ENCODE peak calls at places on chromosomes 7 and 10, in six cellular contexts. M is activated T-helper 1 cell treated with Interleukin-2 at 50 U/mL for 16 hours; A is NCI-H1105; P is SK-MEL-5; K is substantia nigra; C is stimulated activated CD4-positive, alpha-beta T cell treated with anti-CD3 and anti-CD28 coated beads, Interleukin-4, amount 100 ng/mL, for 48 hours. F is an unnamed sample.

GRCh38 chr7:89914673-89915072 is 239.6 kb upstream of the STEAP1 start:
- DNase-seq in A (no peak), C (no peak), M (no peak), P (no peak), K (no peak), F (no peak)

GRCh38 chr7:42236266-42237161 is 495 bp downstream of the GLI3 start:
- DNase-seq in A (no peak), P (peak), K (peak), C (no peak), M (no peak), F (peak)

GRCh38 chr7:137579913-137580640 is 236.5 kb upstream of the PTN start:
- DNase-seq in K (no peak), A (no peak), M (no peak), P (peak), C (no peak), F (no peak)

GRCh38 chr10:5094265-5095205 is at the start of gene AKR1C3:
- DNase-seq in C (no peak), K (no peak), P (peak), A (no peak), M (no peak), F (no peak)

GRCh38 chr7:14978687-14979086 is 76.1 kb upstream of the DGKB start:
- DNase-seq in A (no peak), C (no peak), M (no peak), K (no peak), P (no peak), F (no peak)

GRCh38 chr7:20280475-20281351 is 50.0 kb upstream of the ITGB8 start:
- DNase-seq in P (no peak), A (no peak), M (no peak), C (no peak), K (no peak), F (no peak)

GRCh38 chr10:118333871-118334270 is 8.3 kb downstream of the FAM204A start:
- DNase-seq in M (no peak), A (no peak), K (no peak), P (no peak), C (no peak), F (no peak)

GRCh38 chr10:33376976-33377657 is 42.6 kb upstream of the NRP1 start:
- DNase-seq in K (no peak), A (no peak), C (no peak), M (no peak), P (no peak), F (no peak)

GRCh38 chr7:6284461-6285360 is 12.3 kb upstream of the CYTH3 start:
- DNase-seq in A (no peak), K (no peak), C (no peak), P (no peak), M (no peak), F (no peak)

GRCh38 chr10:129547583-129547982 is 80.5 kb downstream of the MGMT start:
- DNase-seq in P (no peak), M (no peak), A (no peak), K (no peak), C (no peak), F (no peak)

GRCh38 chr7:25262586-25262985 is 34.3 kb upstream of the NPVF start:
- DNase-seq in C (no peak), K (no peak), P (no peak), A (no peak), M (no peak), F (no peak)

GRCh38 chr10:13942030-13942429 is 355.3 kb downstream of the PRPF18 start:
- DNase-seq in C (no peak), K (no peak), A (no peak), M (no peak), P (no peak), F (no peak)

GRCh38 chr7:20785211-20786048 is 1.3 kb downstream of the SP8 start:
- DNase-seq in P (peak), C (no peak), A (peak), M (no peak), K (no peak), F (no peak)

GRCh38 chr10:125160856-125161569 is 650 bp upstream of the CTBP2 start:
- DNase-seq in P (peak), K (peak), M (no peak), C (no peak), A (no peak), F (peak)

GRCh38 chr7:135670179-135670578 is 7.9 kb downstream of the STMP1 start:
- DNase-seq in P (peak), M (no peak), A (no peak), C (no peak), K (no peak), F (no peak)

GRCh38 chr7:129495987-129496386 is 6.3 kb upstream of the SMKR1 start:
- DNase-seq in A (no peak), M (no peak), C (no peak), P (no peak), K (no peak), F (no peak)

GRCh38 chr7:158272509-158273137 is 315.0 kb downstream of the PTPRN2 start:
- DNase-seq in A (no peak), M (no peak), P (no peak), C (no peak), K (no peak), F (no peak)

GRCh38 chr10:10798021-10798420 is 219.7 kb upstream of the CELF2 start:
- DNase-seq in A (no peak), K (no peak), P (no peak), C (no peak), M (no peak), F (peak)

GRCh38 chr7:96831446-96831845 is 121.8 kb upstream of the SEM1 start:
- DNase-seq in K (no peak), A (no peak), C (no peak), P (no peak), M (no peak), F (no peak)

GRCh38 chr7:134013249-134013648 is 113.9 kb upstream of the LRGUK start:
- DNase-seq in K (no peak), P (no peak), C (no peak), A (no peak), M (no peak), F (no peak)

GRCh38 chr10:62454696-62455451 is 80.7 kb downstream of the ZNF365 start:
- DNase-seq in K (no peak), C (no peak), P (no peak), A (no peak), M (no peak), F (no peak)

GRCh38 chr7:76077435-76077834 is 29.5 kb downstream of the MDH2 start:
- DNase-seq in A (no peak), M (no peak), K (no peak), P (no peak), C (no peak), F (no peak)

GRCh38 chr7:139673230-139673629 is 104.6 kb downstream of the HIPK2 start:
- DNase-seq in A (no peak), C (no peak), P (no peak), M (no peak), K (no peak), F (no peak)

GRCh38 chr7:138004046-138004445 is 2.2 kb upstream of the CREB3L2 start:
- DNase-seq in C (no peak), A (no peak), K (no peak), P (no peak), M (no peak), F (no peak)

GRCh38 chr7:26487780-26488535 is 196.3 kb downstream of the SNX10 start:
- DNase-seq in A (no peak), K (no peak), C (no peak), M (no peak), P (no peak), F (no peak)

GRCh38 chr10:31147220-31147608 is 115.5 kb upstream of the ZNF438 start:
- DNase-seq in C (no peak), M (no peak), K (no peak), P (no peak), A (no peak), F (no peak)

GRCh38 chr10:36336315-36336714 is 694.2 kb upstream of the FZD8 start:
- DNase-seq in A (no peak), C (no peak), P (no peak), M (no peak), K (no peak), F (no peak)

GRCh38 chr7:48298779-48299178 is 127.5 kb downstream of the ABCA13 start:
- DNase-seq in C (peak), A (no peak), P (no peak), M (no peak), K (no peak), F (no peak)

GRCh38 chr7:114944742-114945625 is 23.1 kb downstream of the MDFIC start:
- DNase-seq in K (peak), P (no peak), C (no peak), M (no peak), A (no peak), F (peak)

GRCh38 chr10:43145313-43145712 is 7.1 kb downstream of the CSGALNACT2 start:
- DNase-seq in M (no peak), C (no peak), P (no peak), A (no peak), K (no peak), F (no peak)

GRCh38 chr10:128281343-128281742 is 155.1 kb upstream of the MKI67 start:
- DNase-seq in C (no peak), P (no peak), K (no peak), A (no peak), M (no peak), F (no peak)

GRCh38 chr10:47383254-47384147 is 592 bp downstream of the ZNF488 start:
- DNase-seq in P (no peak), C (no peak), M (no peak), K (no peak), A (peak), F (no peak)

GRCh38 chr7:1724118-1724910 is 54.2 kb downstream of the ELFN1 start:
- DNase-seq in C (no peak), K (no peak), M (no peak), A (no peak), P (no peak), F (no peak)

GRCh38 chr7:139660317-139661042 is 117.3 kb downstream of the HIPK2 start:
- DNase-seq in K (no peak), P (no peak), M (no peak), A (no peak), C (no peak), F (no peak)

GRCh38 chr7:131455546-131455945 is 100.9 kb downstream of the PODXL start:
- DNase-seq in K (no peak), C (no peak), M (no peak), P (no peak), A (no peak), F (no peak)